ENCODE peak calls at places on chromosomes 2 and 18, in eight cellular contexts. P, N, J, Q, D, G, R and E are unnamed samples. For H3K36me3, the result is how much of the 10 kb centered on the place peaks cover.

GRCh38 chr2:88329815-88330603 is 122.5 kb downstream of the FOXI3 start:
- DNase-seq in P (peak), R (no peak), G (no peak), Q (no peak), J (peak), N (no peak), D (no peak), E (peak)

GRCh38 chr2:31476511-31477171 is 62.1 kb upstream of the XDH start:
- DNase-seq in P (no peak), N (no peak), R (no peak), G (no peak), D (no peak), Q (no peak), J (no peak), E (no peak)

GRCh38 chr18:711330-711692 is 1.1 kb downstream of the ENOSF1 start:
- DNase-seq in N (no peak), Q (no peak), D (no peak), R (no peak), P (no peak), G (no peak), J (no peak), E (no peak)

GRCh38 chr2:207796585-207797350 is 27.1 kb upstream of the FZD5 start:
- DNase-seq in D (no peak), R (no peak), J (no peak), G (no peak), P (peak), Q (no peak), N (peak), E (peak)

GRCh38 chr2:67366832-67367412 is 30.2 kb upstream of the ETAA1 start:
- DNase-seq in D (no peak), G (no peak), P (no peak), J (no peak), N (no peak), R (no peak), Q (no peak), E (no peak)

GRCh38 chr2:38866773-38867443 is 8.8 kb downstream of the DHX57 start:
- DNase-seq in D (no peak), G (no peak), Q (no peak), P (peak), N (no peak), R (no peak), J (peak), E (no peak)

GRCh38 chr2:107529146-107529545 is 297.5 kb upstream of the RGPD4 start:
- DNase-seq in P (peak), N (no peak), R (peak), D (no peak), G (no peak), J (no peak), Q (no peak), E (no peak)

GRCh38 chr2:110166246-110166645 is 38.6 kb downstream of the NPHP1 start:
- DNase-seq in N (no peak), P (no peak), R (no peak), Q (no peak), J (no peak), G (no peak), D (no peak), E (no peak)

GRCh38 chr2:72770879-72771461 is 54.9 kb downstream of the EXOC6B start:
- DNase-seq in G (no peak), N (no peak), Q (no peak), D (peak), R (no peak), P (peak), J (peak), E (peak)

GRCh38 chr2:26455037-26455800 is 22.7 kb downstream of the OTOF start:
- DNase-seq in N (no peak), R (no peak), P (no peak), Q (no peak), J (no peak), G (peak), D (no peak), E (no peak)

GRCh38 chr2:45443012-45443411 is 168.1 kb downstream of the SRBD1 start:
- DNase-seq in Q (no peak), G (no peak), N (no peak), J (no peak), R (no peak), P (no peak), D (no peak), E (no peak)

GRCh38 chr2:10575566-10576300 is 114.0 kb downstream of the NOL10 start:
- DNase-seq in R (no peak), D (no peak), N (no peak), P (peak), G (no peak), Q (no peak), J (peak), E (no peak)

GRCh38 chr18:54852780-54853675 is 24.8 kb downstream of the RAB27B start:
- DNase-seq in J (no peak), Q (no peak), D (no peak), G (no peak), R (no peak), P (no peak), N (no peak), E (no peak)

GRCh38 chr2:157418215-157418614 is 25.7 kb downstream of the CYTIP start:
- DNase-seq in J (no peak), P (no peak), G (no peak), D (no peak), Q (no peak), R (no peak), N (no peak), E (no peak)

GRCh38 chr2:132438650-132439030 is 22.0 kb downstream of the GPR39 start:
- DNase-seq in D (no peak), G (no peak), R (no peak), P (peak), J (peak), Q (no peak), N (no peak), E (no peak)

GRCh38 chr2:202376460-202377307 is 557 bp downstream of the BMPR2 start:
- DNase-seq in J (no peak), Q (peak), N (peak), P (peak), G (peak), R (peak), D (peak), E (peak)

GRCh38 chr2:178072383-178073301 is at the start of gene PDE11A:
- DNase-seq in R (peak), N (peak), P (peak), G (peak), J (peak), Q (peak), D (peak), E (peak)

GRCh38 chr2:137966043-137966442 is 1.8 kb downstream of the HNMT start:
- DNase-seq in R (no peak), Q (no peak), D (no peak), J (no peak), P (no peak), N (no peak), G (no peak), E (no peak)

GRCh38 chr18:79608535-79608934 is 71.1 kb upstream of the CTDP1 start:
- DNase-seq in D (no peak), R (peak), Q (peak), P (no peak), J (no peak), G (peak), N (peak), E (no peak)

GRCh38 chr2:138718405-138718804 is 61.8 kb downstream of the NXPH2 start:
- DNase-seq in P (no peak), J (no peak), Q (no peak), D (no peak), R (no peak), N (no peak), G (no peak), E (no peak)

GRCh38 chr18:74972354-74972753 is 236.6 kb downstream of the PTGR3 start:
- DNase-seq in Q (no peak), G (no peak), D (no peak), R (no peak), P (no peak), N (no peak), J (no peak), E (no peak)

GRCh38 chr18:55856191-55856590 is 268.2 kb upstream of the TCF4 start:
- DNase-seq in N (no peak), D (no peak), J (peak), R (no peak), G (no peak), Q (no peak), P (peak), E (peak)

GRCh38 chr18:78675231-78675630 is 304.4 kb upstream of the SALL3 start:
- DNase-seq in Q (no peak), G (no peak), N (no peak), D (no peak), P (no peak), R (no peak), J (no peak), E (no peak)

GRCh38 chr2:212911011-212911410 is 240.4 kb downstream of the IKZF2 start:
- DNase-seq in R (no peak), G (no peak), Q (no peak), N (no peak), J (no peak), D (no peak), P (no peak), E (no peak)

GRCh38 chr18:6682437-6683111 is 46.9 kb upstream of the ARHGAP28 start:
- DNase-seq in N (no peak), J (no peak), R (no peak), P (no peak), G (no peak), D (peak), Q (no peak), E (peak)

GRCh38 chr2:164593541-164593940 is 27.7 kb downstream of the GRB14 start:
- DNase-seq in J (no peak), R (no peak), P (no peak), G (no peak), D (no peak), N (no peak), Q (no peak), E (no peak)

GRCh38 chr2:111706481-111707001 is 177.5 kb downstream of the ANAPC1 start:
- DNase-seq in J (no peak), R (no peak), N (no peak), D (no peak), Q (no peak), P (no peak), G (no peak), E (no peak)

GRCh38 chr18:48951448-48952286 is 902 bp upstream of the SMAD7 start:
- DNase-seq in D (peak), P (peak), N (peak), R (peak), Q (peak), J (peak), G (peak), E (peak)

GRCh38 chr18:48949051-48949605 is 1.6 kb downstream of the SMAD7 start:
- DNase-seq in N (peak), P (peak), D (no peak), J (no peak), Q (peak), R (no peak), G (peak), E (no peak)

GRCh38 chr18:48948112-48949050 is 2.4 kb downstream of the SMAD7 start:
- DNase-seq in J (peak), D (no peak), N (peak), R (no peak), G (peak), Q (peak), P (peak), E (peak)

GRCh38 chr18:48950536-48951447 is at the start of gene SMAD7:
- DNase-seq in P (no peak), D (peak), G (peak), N (peak), J (no peak), Q (peak), R (no peak), E (no peak)

DNA sequence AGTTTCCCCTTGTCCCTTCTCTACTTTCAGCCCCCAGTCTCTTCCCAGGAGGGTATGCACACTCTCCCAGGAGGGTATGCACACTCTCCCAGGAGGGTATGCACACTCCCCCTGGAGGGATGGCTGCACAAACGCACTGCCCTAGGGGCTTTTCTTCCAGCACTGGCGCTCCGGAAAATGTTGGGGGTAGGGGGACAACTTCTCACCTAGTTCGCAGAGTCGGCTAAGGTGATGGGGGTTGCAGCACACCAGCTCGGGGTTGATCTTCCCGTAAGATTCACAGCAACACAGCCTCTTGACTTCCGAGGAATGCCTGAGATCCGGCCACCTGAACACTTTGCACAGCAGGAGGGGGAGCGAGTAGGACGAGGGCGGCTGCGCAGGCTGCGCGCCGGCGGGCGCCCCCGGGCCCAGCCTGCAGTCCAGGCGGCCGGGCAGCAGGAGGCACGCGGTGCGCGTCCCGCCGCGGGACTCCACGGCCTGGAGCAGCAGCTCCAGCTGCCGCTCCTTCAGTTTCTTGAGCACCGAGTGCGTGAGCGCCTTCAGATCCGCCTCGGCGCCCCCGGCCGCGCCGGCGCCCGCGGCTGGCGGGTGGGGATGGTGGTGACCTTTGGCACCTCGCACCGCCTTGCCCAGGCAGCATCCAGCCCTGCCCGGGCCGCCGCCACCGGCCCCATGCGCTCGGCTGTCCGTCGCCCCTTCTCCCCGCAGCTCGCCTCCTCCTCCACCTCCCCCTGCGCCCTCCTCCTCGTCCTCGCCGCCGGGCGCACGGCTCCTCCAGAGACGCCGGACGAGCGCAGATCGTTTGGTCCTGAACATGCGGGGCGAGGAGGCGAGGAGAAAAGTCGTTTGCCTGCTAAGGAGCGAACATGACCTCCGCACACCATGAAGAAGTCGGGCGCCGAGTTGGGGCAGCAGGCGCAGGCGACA is 894 bp downstream of the SMAD7 start:
- DNase-seq in N (peak), Q (peak), D (no peak), P (peak), J (no peak), G (peak), R (no peak), E (peak)
- TF ChIP-seq CTCF in N (peak), Q (no peak), D (peak), P (no peak), J (peak), G (no peak), R (peak), E (no peak)

GRCh38 chr2:236588932-236589331 is 19.3 kb downstream of the ACKR3 start:
- DNase-seq in D (no peak), J (no peak), R (no peak), P (no peak), N (no peak), Q (no peak), G (no peak), E (no peak)
- H3K36me3 ChIP-seq in D (under half), J (under half), R (under half), P (under half), N (under half), Q (under half), G (under half), E (under half)

GRCh38 chr2:156124458-156124857 is 208.1 kb downstream of the NR4A2 start:
- DNase-seq in D (no peak), P (no peak), R (no peak), N (no peak), Q (no peak), J (no peak), G (no peak), E (no peak)
- H3K4me3 ChIP-seq in D (no peak), P (no peak), R (no peak), N (no peak), Q (no peak), J (no peak), G (no peak), E (no peak)

DNA sequence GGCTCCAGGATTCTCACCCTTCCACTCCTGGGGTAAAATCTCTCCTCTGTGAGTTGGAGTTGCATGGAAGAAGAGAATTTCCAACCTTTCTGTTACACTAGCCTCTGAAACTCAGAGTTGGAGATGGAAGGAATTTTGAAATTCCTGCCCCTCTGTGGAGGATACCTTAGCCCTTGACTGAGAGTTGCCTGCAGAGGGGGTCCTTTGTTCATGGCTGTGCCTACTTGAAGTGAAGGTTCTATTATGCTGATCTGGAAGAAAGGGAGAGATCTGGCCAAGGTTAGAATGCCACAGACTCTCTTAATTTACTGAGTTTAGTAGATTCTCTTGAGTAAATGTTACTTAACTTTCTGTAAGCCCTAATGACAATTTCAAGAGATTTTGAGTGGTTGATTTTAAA is 626.6 kb upstream of the GYPC start:
- DNase-seq in R (no peak), P (no peak), J (no peak), Q (no peak), D (no peak), G (no peak), N (no peak), E (no peak)
- TF ChIP-seq CTCF in R (no peak), P (no peak), J (no peak), Q (no peak), D (no peak), G (no peak), N (no peak), E (peak)

GRCh38 chr2:219178377-219179175 is 501 bp downstream of the RETREG2 start:
- DNase-seq in R (peak), Q (peak), N (no peak), P (peak), D (peak), J (peak), G (peak), E (peak)
- H3K36me3 ChIP-seq in R (half or more), Q (under half), N (half or more), P (under half), D (under half), J (under half), G (under half), E (under half)

GRCh38 chr2:199994296-199994695 is 38.9 kb downstream of the MAIP1 start:
- DNase-seq in R (no peak), Q (no peak), J (no peak), G (no peak), P (no peak), N (no peak), D (no peak), E (no peak)
- H3K4me3 ChIP-seq in R (no peak), Q (no peak), J (no peak), G (no peak), P (no peak), N (no peak), D (no peak), E (no peak)

DNA sequence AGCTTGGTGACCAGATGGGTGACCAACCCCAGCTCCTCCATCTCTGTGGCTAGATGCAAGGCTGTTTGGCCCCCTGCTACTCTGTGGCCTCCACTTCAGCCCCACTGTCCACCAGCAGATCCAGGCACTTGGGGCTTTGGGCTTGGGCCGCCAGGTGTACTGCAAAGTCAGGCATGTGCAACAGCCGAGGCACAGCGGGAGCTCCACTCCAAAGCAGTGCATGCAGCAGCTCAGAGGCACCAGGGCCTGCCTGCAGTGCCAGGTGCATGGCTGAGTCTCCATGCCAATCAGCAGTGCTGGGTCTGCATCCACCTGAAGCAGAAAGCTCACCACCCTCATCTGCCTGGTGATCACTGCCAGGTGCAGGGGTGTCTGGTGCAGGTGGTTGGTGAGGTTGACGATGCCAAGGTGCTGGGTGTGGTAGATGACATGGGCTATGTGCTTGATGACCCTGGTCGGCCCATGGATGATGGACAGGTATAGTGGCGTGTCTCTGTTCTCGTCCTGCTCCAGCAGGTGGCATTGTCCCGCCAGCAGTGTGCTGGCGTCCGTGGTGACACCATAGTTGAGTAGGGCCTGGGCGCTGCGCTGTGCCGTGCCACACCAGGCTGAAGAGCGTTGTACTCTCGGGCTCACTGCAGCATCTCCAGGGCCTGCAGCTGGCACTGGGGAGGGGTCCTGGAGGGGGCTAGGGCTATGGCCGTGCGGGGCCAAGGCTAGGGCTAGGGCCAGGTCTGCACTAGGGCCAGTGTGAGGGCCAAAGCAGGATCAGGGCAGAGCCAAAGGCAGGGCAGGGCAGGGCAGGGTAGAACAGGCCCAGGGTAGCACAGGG is 1.0 kb upstream of the ANKRD62 start:
- DNase-seq in P (peak), R (no peak), J (no peak), N (no peak), D (no peak), Q (peak), G (peak), E (peak)
- TF ChIP-seq CTCF in P (peak), R (peak), J (peak), N (no peak), D (no peak), Q (peak), G (peak), E (peak)